ENCODE peak calls at places on chromosomes 1 and 21, in four cellular contexts. L is GM12865, B is cardiac muscle cell, D is AG04450. M is an unnamed sample.

GRCh38 chr1:38000529-38001453 is 4.5 kb downstream of the FHL3 start:
- DNase-seq in L (no peak), B (no peak), D (peak), M (peak)

GRCh38 chr1:226677121-226678020 is 61.7 kb downstream of the ITPKB start:
- DNase-seq in L (peak), B (no peak), D (no peak), M (peak)

GRCh38 chr1:10958614-10959013 is 53.8 kb upstream of the TARDBP start:
- DNase-seq in L (no peak), B (no peak), D (no peak), M (no peak)

GRCh38 chr1:115188680-115189395 is 99.5 kb upstream of the TSPAN2 start:
- DNase-seq in L (no peak), B (no peak), D (no peak), M (no peak)

GRCh38 chr1:47351305-47351704 is 17.7 kb downstream of the CMPK1 start:
- DNase-seq in L (peak), B (no peak), D (no peak), M (peak)

GRCh38 chr1:176217461-176218099 is 10.5 kb upstream of the COP1 start:
- DNase-seq in L (no peak), B (no peak), D (no peak), M (no peak)

GRCh38 chr1:219374636-219375035 is 201.0 kb downstream of the LYPLAL1 start:
- DNase-seq in L (no peak), B (no peak), D (peak), M (no peak)

GRCh38 chr1:1062364-1063163 is 11.5 kb downstream of the RNF223 start:
- DNase-seq in L (no peak), B (no peak), D (no peak), M (peak)

GRCh38 chr1:93770640-93771039 is 89.0 kb upstream of the BCAR3 start:
- DNase-seq in L (no peak), B (peak), D (no peak), M (no peak)

GRCh38 chr1:112575154-112575804 is 43.7 kb downstream of the ST7L start:
- DNase-seq in L (no peak), B (no peak), D (peak), M (peak)

GRCh38 chr1:62012821-62013220 is 181.8 kb upstream of the L1TD1 start:
- DNase-seq in L (no peak), B (no peak), D (no peak), M (no peak)

GRCh38 chr21:45894107-45894810 is 87.3 kb upstream of the COL6A1 start:
- DNase-seq in L (no peak), B (peak), D (peak), M (peak)

GRCh38 chr1:236098267-236098666 is 33.4 kb upstream of the NID1 start:
- DNase-seq in L (no peak), B (no peak), D (no peak), M (no peak)

GRCh38 chr1:241413386-241413785 is 56.4 kb upstream of the RGS7 start:
- DNase-seq in L (peak), B (no peak), D (peak), M (peak)

GRCh38 chr1:43207229-43207853 is 35.2 kb downstream of the CFAP57 start:
- DNase-seq in L (no peak), B (no peak), D (peak), M (peak)

GRCh38 chr1:18282851-18283600 is 175.4 kb downstream of the IGSF21 start:
- DNase-seq in L (peak), B (no peak), D (no peak), M (no peak)

GRCh38 chr1:155636397-155637153 is 26.6 kb downstream of the MSTO1 start:
- DNase-seq in L (no peak), B (no peak), D (no peak), M (no peak)

GRCh38 chr1:184299076-184299790 is 87.6 kb upstream of the C1orf21 start:
- DNase-seq in L (no peak), B (no peak), D (peak), M (peak)

GRCh38 chr21:34992736-34993135 is 56.4 kb downstream of the RUNX1 start:
- DNase-seq in L (no peak), B (no peak), D (no peak), M (peak)

GRCh38 chr1:167518331-167518700 is at the start of gene CD247:
- DNase-seq in L (no peak), B (no peak), D (no peak), M (no peak)

GRCh38 chr1:160045653-160046052 is 13.9 kb upstream of the PIGM start:
- DNase-seq in L (no peak), B (no peak), D (no peak), M (no peak)

GRCh38 chr1:222950892-222951291 is 136.1 kb downstream of the DISP1 start:
- DNase-seq in L (no peak), B (no peak), D (no peak), M (no peak)

GRCh38 chr1:225422795-225423517 is 4.9 kb downstream of the LBR start:
- DNase-seq in L (no peak), B (no peak), D (no peak), M (no peak)

GRCh38 chr1:225423518-225423855 is 4.4 kb downstream of the LBR start:
- DNase-seq in L (no peak), B (peak), D (no peak), M (no peak)

GRCh38 chr1:225426395-225427248 is 1.2 kb downstream of the LBR start:
- DNase-seq in L (peak), B (peak), D (no peak), M (peak)

GRCh38 chr1:225425211-225425786 is 2.5 kb downstream of the LBR start:
- DNase-seq in L (no peak), B (no peak), D (no peak), M (peak)

GRCh38 chr1:225424562-225425210 is 3.2 kb downstream of the LBR start:
- DNase-seq in L (no peak), B (peak), D (no peak), M (peak)
- H3K4me3 ChIP-seq in L (no peak), B (no peak), D (peak), M (no peak)

GRCh38 chr1:63943393-63943792 is 169.6 kb downstream of the ROR1 start:
- DNase-seq in L (no peak), B (no peak), D (no peak), M (no peak)

GRCh38 chr1:63949965-63950364 is 176.1 kb downstream of the ROR1 start:
- DNase-seq in L (no peak), B (no peak), D (no peak), M (peak)

GRCh38 chr1:63947904-63948303 is 174.1 kb downstream of the ROR1 start:
- DNase-seq in L (no peak), B (no peak), D (no peak), M (no peak)

GRCh38 chr1:63945943-63946342 is 172.1 kb downstream of the ROR1 start:
- DNase-seq in L (no peak), B (no peak), D (no peak), M (no peak)

DNA sequence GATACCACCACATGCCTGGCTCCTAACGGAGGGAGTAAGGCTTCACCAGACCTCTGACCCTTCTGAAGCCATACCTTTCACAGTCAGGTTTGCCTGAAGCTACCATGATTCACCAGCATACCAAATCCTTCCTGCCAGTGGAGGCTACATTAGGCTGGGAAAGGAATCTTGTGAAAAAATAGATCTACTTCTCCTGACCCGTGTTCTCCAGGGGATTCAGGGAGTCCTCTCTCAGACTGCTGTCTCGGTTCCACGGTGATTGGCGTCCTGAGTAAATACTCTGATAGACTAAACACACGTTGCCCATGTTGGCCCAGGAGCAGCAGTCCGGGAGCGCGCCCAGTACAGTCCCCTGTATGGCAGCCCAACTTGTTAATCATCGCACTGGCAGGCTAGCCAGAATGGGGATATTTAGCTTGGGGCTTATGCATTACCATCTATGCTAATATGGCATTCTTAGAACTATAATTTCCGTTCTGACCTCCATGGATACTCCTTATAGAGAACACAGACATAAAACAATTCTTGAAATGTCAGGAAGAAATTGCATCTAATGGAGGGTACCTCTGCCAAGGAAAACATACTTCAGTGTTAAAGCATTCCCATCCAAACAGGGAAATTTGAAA is 173.2 kb downstream of the ROR1 start:
- DNase-seq in L (no peak), B (no peak), D (no peak), M (peak)
- TF ChIP-seq CTCF in L (no peak), B (no peak), D (no peak), M (no peak)

GRCh38 chr1:30762931-30763653 is 5.5 kb upstream of the LAPTM5 start:
- DNase-seq in L (no peak), B (no peak), D (no peak), M (no peak)

GRCh38 chr1:30762152-30762930 is 4.8 kb upstream of the LAPTM5 start:
- DNase-seq in L (peak), B (no peak), D (no peak), M (no peak)

GRCh38 chr1:30760596-30761311 is 3.2 kb upstream of the LAPTM5 start:
- DNase-seq in L (peak), B (no peak), D (no peak), M (no peak)

GRCh38 chr1:30759718-30760281 is 2.2 kb upstream of the LAPTM5 start:
- DNase-seq in L (peak), B (no peak), D (no peak), M (no peak)

GRCh38 chr1:30761312-30762151 is 4.0 kb upstream of the LAPTM5 start:
- DNase-seq in L (peak), B (no peak), D (no peak), M (peak)
- H3K4me3 ChIP-seq in L (peak), B (no peak), D (no peak), M (no peak)

DNA sequence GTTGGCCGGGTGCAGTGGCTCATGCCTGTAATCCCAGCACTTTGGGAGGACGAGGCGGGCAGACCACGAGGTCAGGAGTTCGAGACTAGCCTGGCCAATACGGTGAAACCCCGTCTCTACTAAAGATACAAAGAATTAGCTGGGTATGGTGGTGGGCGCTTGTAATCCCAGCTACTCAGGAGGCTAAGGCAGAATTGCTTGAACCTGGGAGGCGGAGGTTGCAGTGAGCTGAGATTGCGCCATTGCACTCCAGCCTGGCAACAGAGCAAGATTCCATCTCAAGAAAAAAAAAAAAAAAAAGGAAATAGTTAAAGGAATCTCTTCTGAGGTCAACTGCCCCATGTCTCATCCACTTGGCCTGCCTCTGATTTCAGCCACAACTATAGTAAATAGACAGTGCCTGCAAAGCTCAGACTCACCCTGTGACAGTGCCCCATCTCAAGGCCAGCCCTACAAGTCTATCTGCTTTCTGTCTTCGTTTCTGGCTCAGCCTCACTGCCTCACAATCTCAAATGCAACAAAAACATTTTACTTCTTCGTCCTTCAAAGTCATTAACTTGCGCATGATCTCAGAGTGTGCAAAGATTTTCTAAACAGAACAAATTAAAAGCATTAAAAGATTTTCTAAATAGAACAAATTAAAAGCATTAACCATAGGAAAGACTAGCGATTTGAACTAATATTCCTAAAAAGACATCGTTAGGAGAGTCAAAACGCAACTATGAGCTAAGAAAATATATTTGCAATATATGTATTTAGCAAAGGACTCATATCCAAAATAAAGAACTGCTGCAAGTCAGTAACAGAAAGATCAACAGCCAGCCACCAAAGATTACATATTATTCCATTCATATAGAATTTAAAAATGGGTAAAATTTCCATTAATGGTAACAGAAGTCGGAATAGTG is 65.0 kb upstream of the PRDX6 start:
- DNase-seq in L (peak), B (no peak), D (no peak), M (peak)
- TF ChIP-seq CTCF in L (no peak), B (no peak), D (no peak), M (no peak)

GRCh38 chr1:2212542-2213491 is 15.3 kb upstream of the SKI start:
- DNase-seq in L (no peak), B (peak), D (peak), M (peak)
- H3K4me3 ChIP-seq in L (no peak), B (no peak), D (peak), M (peak)

GRCh38 chr1:59568158-59568935 is 246.4 kb upstream of the HOOK1 start:
- DNase-seq in L (no peak), B (no peak), D (no peak), M (peak)
- TF ChIP-seq CTCF in L (no peak), B (peak), D (peak), M (peak)

GRCh38 chr1:58814251-58815068 is 30.6 kb upstream of the JUN start:
- DNase-seq in L (no peak), B (no peak), D (no peak), M (peak)
- H3K4me3 ChIP-seq in L (peak), B (no peak), D (peak), M (peak)

GRCh38 chr21:28639742-28640141 is 352.9 kb downstream of the LTN1 start:
- DNase-seq in L (no peak), B (no peak), D (no peak), M (peak)

GRCh38 chr21:28633803-28634572 is 358.7 kb downstream of the LTN1 start:
- DNase-seq in L (no peak), B (no peak), D (no peak), M (peak)

GRCh38 chr21:28640326-28640725 is 352.4 kb downstream of the LTN1 start:
- DNase-seq in L (no peak), B (no peak), D (no peak), M (no peak)

GRCh38 chr21:28635541-28635940 is 357.1 kb downstream of the LTN1 start:
- DNase-seq in L (no peak), B (no peak), D (no peak), M (no peak)

GRCh38 chr21:28636988-28637691 is 355.5 kb downstream of the LTN1 start:
- DNase-seq in L (no peak), B (no peak), D (peak), M (peak)
- TF ChIP-seq CTCF in L (no peak), B (no peak), D (no peak), M (no peak)

GRCh38 chr1:244163131-244163530 is 112.0 kb downstream of the ZBTB18 start:
- DNase-seq in L (no peak), B (no peak), D (no peak), M (peak)
- H3K4me3 ChIP-seq in L (no peak), B (no peak), D (no peak), M (no peak)